ENCODE peak calls at places on chromosome 6, in ten cellular contexts. A is mesendoderm, R is keratinocyte, C is Karpas-422, K is GM12878, S is MM.1S, F is fibroblast of lung, M is ascending aorta, B is BE2C, V is heart right ventricle. O is an unnamed sample. For H3K27me3, the result is how much of the 10 kb centered on the place peaks cover.

GRCh38 chr6:36820700-36821580 is 18.3 kb downstream of the CPNE5 start:
- DNase-seq in S (no peak), A (peak), V (no peak), C (no peak), M (no peak), K (no peak), R (peak), F (peak), B (no peak), O (peak)

GRCh38 chr6:57097596-57097995 is 7.6 kb downstream of the ZNF451 start:
- DNase-seq in F (no peak), C (no peak), S (no peak), M (no peak), B (no peak), V (no peak), R (no peak), K (no peak), A (no peak), O (no peak)

GRCh38 chr6:130010387-130010786 is 8.0 kb upstream of the L3MBTL3 start:
- DNase-seq in V (no peak), S (no peak), F (no peak), C (no peak), K (no peak), M (no peak), R (no peak), A (no peak), B (no peak), O (no peak)

GRCh38 chr6:26600759-26601158 is 4.0 kb downstream of the ABT1 start:
- DNase-seq in V (no peak), C (no peak), F (no peak), S (no peak), R (no peak), A (no peak), K (no peak), M (no peak), B (no peak), O (no peak)

GRCh38 chr6:64672651-64673050 is 1034.4 kb downstream of the EYS start:
- DNase-seq in A (no peak), F (peak), K (no peak), R (no peak), M (no peak), C (no peak), V (no peak), S (no peak), B (no peak), O (no peak)

GRCh38 chr6:31729979-31730630 is 1.0 kb upstream of the DDAH2 start:
- DNase-seq in C (peak), B (peak), V (peak), S (peak), K (no peak), R (no peak), M (peak), F (peak), A (peak), O (no peak)

GRCh38 chr6:44265003-44265842 is at the start of gene NFKBIE:
- DNase-seq in C (peak), K (no peak), R (no peak), A (peak), S (peak), M (peak), B (peak), F (peak), V (peak), O (peak)

GRCh38 chr6:133973109-133973971 is 20.3 kb downstream of the TBPL1 start:
- DNase-seq in R (no peak), M (no peak), A (peak), B (no peak), C (peak), S (peak), F (peak), K (peak), V (no peak), O (no peak)

GRCh38 chr6:2744206-2744771 is 6.4 kb downstream of the MYLK4 start:
- DNase-seq in C (no peak), S (no peak), K (no peak), R (no peak), F (peak), M (no peak), B (no peak), A (no peak), V (peak), O (no peak)

GRCh38 chr6:137182654-137183073 is 9.2 kb upstream of the IL22RA2 start:
- DNase-seq in B (no peak), S (no peak), V (no peak), A (peak), C (no peak), F (no peak), M (no peak), K (no peak), R (no peak), O (no peak)

GRCh38 chr6:43803783-43804549 is 34.0 kb downstream of the VEGFA start:
- DNase-seq in A (peak), B (no peak), R (no peak), S (no peak), V (no peak), M (no peak), C (no peak), F (no peak), K (no peak), O (peak)

GRCh38 chr6:110475255-110475654 is 1.2 kb downstream of the SLC22A16 start:
- DNase-seq in V (peak), M (peak), C (no peak), B (no peak), R (no peak), A (no peak), F (peak), K (no peak), S (no peak), O (no peak)

GRCh38 chr6:169168302-169168630 is 85.4 kb downstream of the THBS2 start:
- DNase-seq in K (no peak), R (no peak), F (no peak), M (no peak), S (no peak), A (no peak), V (no peak), B (peak), C (no peak), O (no peak)

GRCh38 chr6:170086639-170087420 is 204.0 kb downstream of the DLL1 start:
- DNase-seq in C (no peak), B (no peak), A (no peak), M (peak), R (no peak), F (no peak), S (no peak), K (no peak), V (no peak), O (no peak)

GRCh38 chr6:7939186-7939863 is 28.7 kb upstream of the TXNDC5 start:
- DNase-seq in F (no peak), B (no peak), K (no peak), M (no peak), A (no peak), V (no peak), C (no peak), S (no peak), R (no peak), O (no peak)

GRCh38 chr6:126803769-126804168 is 314.7 kb upstream of the RSPO3 start:
- DNase-seq in K (no peak), B (no peak), V (no peak), M (no peak), S (no peak), A (no peak), R (no peak), F (no peak), C (no peak), O (no peak)

GRCh38 chr6:169158182-169158573 is 95.5 kb downstream of the THBS2 start:
- DNase-seq in A (no peak), S (no peak), V (peak), C (no peak), F (peak), K (no peak), R (no peak), M (peak), B (no peak), O (no peak)

GRCh38 chr6:163192591-163192990 is 221.9 kb upstream of the QKI start:
- DNase-seq in V (no peak), S (no peak), C (no peak), R (no peak), K (no peak), A (no peak), B (no peak), M (no peak), F (no peak), O (no peak)

GRCh38 chr6:157075549-157076426 is 247.5 kb downstream of the TMEM242 start:
- DNase-seq in S (no peak), F (no peak), A (peak), V (no peak), R (peak), K (peak), B (no peak), C (no peak), M (no peak), O (no peak)

GRCh38 chr6:36855750-36856149 is 16.5 kb upstream of the CPNE5 start:
- DNase-seq in C (no peak), F (no peak), V (no peak), A (no peak), K (no peak), R (no peak), B (no peak), S (no peak), M (peak), O (no peak)

GRCh38 chr6:28589234-28589951 is 63.7 kb downstream of the GPX5 start:
- DNase-seq in B (peak), S (peak), M (no peak), C (peak), F (peak), R (peak), V (no peak), K (peak), A (peak), O (peak)

GRCh38 chr6:28586273-28586672 is 60.6 kb downstream of the GPX5 start:
- DNase-seq in R (no peak), S (no peak), B (no peak), M (no peak), V (no peak), C (no peak), F (no peak), A (peak), K (no peak), O (no peak)

GRCh38 chr6:28587746-28588075 is 62.0 kb downstream of the GPX5 start:
- DNase-seq in K (no peak), M (no peak), A (no peak), S (no peak), R (no peak), V (no peak), B (no peak), F (no peak), C (no peak), O (no peak)

GRCh38 chr6:28587011-28587745 is 61.5 kb downstream of the GPX5 start:
- DNase-seq in F (peak), V (peak), R (no peak), A (peak), M (no peak), B (peak), C (peak), K (no peak), S (peak), O (peak)

DNA sequence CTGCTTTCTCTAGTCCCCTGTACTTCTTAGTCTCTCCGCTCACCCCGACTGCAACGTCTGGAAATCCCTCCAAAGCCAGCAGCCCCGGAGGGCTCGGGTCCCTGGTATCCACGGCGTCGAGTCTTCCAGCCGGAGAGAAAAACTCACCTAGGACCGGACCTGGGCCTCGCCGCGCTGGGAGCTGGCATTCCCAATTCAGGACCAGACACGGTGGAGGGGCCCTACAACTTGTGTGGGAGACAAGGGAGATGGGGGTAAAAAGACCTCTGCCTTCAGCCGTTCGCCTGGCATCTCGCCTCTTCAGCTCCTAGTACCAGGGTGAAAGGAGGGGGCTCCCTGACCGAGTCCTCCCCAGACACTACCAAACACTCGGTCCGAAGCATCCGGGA is 64.3 kb downstream of the GPX5 start:
- DNase-seq in C (no peak), A (peak), M (no peak), B (peak), S (no peak), R (no peak), V (no peak), F (no peak), K (no peak), O (no peak)
- H3K4me3 ChIP-seq in C (no peak), A (peak), M (no peak), B (peak), S (no peak), R (peak), V (no peak), F (no peak), K (peak), O (peak)

DNA sequence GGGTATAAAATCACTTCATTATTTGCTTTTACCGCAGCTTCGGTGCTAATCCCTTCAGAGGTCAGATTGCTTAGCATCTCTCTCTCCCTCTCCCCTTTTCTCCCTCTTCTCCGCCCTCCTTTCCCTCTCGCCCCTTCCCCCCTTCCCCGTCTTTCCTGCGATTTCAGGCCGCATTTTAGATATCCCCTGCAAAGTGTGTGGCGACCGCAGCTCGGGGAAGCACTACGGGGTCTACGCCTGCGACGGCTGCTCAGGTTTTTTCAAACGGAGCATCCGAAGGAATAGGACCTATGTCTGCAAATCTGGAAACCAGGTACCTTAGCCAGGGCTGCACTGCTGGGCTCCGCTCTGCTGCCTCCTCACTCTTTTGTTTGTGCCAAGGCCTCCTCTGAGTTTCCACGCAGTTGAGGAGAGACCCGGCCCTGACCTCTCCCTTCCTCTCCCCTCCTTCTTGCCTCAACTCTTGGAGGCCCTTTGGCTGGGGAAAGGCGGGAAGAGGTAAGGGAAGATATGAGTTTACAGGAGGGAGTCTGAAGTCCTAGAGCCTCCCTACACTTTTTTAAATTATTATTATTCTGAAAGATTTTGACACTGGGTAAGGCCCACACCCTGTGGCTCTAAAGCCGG is 5.6 kb downstream of the NR2E1 start:
- DNase-seq in S (no peak), K (no peak), A (no peak), M (peak), F (no peak), B (no peak), R (no peak), V (no peak), C (no peak), O (no peak)
- H3K27me3 ChIP-seq in S (under half), K (under half), A (half or more), M (under half), F (half or more), B (half or more), R (half or more), V (under half), C (under half), O (half or more)

DNA sequence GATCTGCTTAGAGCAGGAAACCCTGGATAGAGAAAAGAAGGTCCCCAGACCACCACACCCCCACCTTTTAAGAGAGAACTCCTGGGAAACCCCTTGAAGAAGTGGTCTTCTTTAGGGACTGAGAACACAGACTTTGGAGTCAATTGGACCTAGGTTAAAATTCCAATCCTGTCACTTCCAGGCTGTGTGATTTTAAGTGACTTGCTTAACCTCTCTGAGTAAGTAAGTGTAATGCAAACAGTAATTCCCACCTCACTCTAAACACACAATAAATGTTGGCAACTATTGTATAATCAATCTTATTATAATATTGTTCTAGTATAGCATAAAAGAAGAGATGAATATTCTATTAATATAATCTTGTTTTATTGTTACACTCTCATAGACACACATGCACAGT is 3.3 kb downstream of the TFEB start:
- DNase-seq in K (no peak), F (no peak), A (no peak), R (no peak), C (no peak), S (no peak), V (no peak), B (no peak), M (no peak), O (no peak)
- H3K4me3 ChIP-seq in K (peak), F (no peak), A (no peak), R (no peak), C (peak), S (peak), V (no peak), B (no peak), M (no peak), O (no peak)

DNA sequence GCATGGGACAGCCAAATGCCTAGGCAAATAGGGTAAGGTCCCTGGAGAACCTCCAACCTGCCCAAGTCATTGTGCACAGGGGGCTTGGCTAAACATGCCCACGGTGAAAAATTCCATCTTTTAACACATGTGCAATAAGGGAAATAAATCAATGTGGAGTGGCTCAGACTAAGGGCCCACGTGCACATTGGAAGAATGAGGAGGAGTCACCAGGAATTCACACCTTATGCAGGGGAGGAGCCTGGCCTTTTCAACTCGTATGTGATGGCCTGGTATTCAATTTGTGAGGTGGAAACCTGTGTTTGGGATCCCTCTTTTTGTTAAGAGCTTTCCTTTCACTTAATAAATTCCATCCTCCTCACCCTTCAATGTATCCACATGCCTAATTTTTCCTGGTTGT is 12.6 kb downstream of the C6orf52 start:
- DNase-seq in C (no peak), A (peak), M (no peak), B (no peak), V (no peak), S (no peak), K (no peak), F (no peak), R (no peak), O (no peak)
- H3K27me3 ChIP-seq in C (under half), A (under half), M (under half), B (under half), V (under half), S (under half), K (under half), F (under half), R (under half), O (under half)

DNA sequence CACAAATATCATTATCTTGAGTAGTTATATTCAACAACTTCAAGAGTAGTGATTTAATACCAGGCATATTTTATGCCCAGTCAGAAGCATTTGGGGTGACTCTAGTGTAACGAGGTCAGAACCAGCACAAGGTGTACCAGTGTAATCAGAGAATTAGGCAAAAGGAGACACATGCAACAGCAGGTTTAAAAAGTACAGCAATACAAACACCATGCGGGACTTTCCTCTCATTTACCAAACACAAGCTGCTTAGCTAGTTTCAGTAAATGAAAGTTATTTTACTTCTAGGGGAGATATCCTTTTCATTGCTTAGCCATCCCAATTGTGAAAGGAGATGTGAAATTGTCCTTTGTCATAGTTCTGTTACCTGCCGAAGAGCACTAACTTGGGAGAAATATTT is 831 bp downstream of the FILIP1 start:
- DNase-seq in S (peak), V (no peak), C (no peak), F (no peak), B (no peak), R (no peak), K (peak), A (no peak), M (no peak), O (no peak)
- H3K4me3 ChIP-seq in S (no peak), V (peak), C (no peak), F (peak), B (no peak), R (no peak), K (no peak), A (no peak), M (peak), O (no peak)

DNA sequence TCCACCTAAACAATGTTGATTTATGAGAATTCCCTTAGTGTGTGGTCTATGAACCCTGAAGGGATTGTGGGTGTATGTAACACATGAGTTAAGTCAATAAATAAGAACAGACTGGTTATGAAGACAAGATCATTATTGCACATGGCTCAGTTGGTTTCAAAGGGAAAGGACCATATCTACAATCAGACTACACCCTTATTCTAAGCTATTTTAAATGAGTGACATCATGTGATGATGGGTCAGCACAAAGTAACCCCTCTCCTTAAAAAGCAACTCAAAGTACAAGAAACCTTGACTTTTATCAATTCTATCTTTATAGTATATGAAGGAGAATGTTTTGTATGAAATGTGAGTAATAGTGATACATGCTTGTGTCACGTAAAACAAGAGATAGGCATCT is 15.3 kb upstream of the ZSCAN23 start:
- DNase-seq in V (no peak), F (no peak), R (no peak), A (no peak), S (no peak), C (no peak), B (no peak), M (no peak), K (no peak), O (no peak)
- H3K27me3 ChIP-seq in V (under half), F (under half), R (under half), A (under half), S (under half), C (under half), B (half or more), M (under half), K (under half), O (under half)

GRCh38 chr6:77962070-77962469 is 309.2 kb downstream of the MEI4 start:
- DNase-seq in F (no peak), C (no peak), S (no peak), K (no peak), A (no peak), M (no peak), R (no peak), V (no peak), B (no peak), O (no peak)

DNA sequence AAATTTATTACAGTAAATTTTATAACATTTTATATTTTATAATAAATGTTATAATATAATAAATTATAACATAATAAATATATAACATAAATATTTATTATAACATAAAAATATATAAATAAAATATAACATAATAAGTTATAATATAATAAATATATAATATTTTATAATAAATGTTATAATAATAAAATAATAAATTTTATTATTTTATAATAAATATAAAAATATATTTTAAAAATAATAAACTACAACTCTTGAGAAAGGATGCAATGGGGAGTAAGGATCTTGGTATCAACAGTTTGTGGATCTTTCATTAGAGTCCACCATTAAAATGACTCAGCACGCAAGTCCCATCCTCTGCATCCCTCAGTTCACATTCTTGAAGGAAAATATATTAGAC is 312.6 kb downstream of the MEI4 start:
- DNase-seq in C (no peak), K (no peak), M (no peak), B (no peak), S (no peak), F (no peak), R (no peak), A (no peak), V (no peak), O (no peak)
- H3K4me3 ChIP-seq in C (no peak), K (no peak), M (no peak), B (no peak), S (no peak), F (no peak), R (no peak), A (no peak), V (no peak), O (no peak)